ENCODE peak calls at places on chromosomes 3 and 15, in ten cellular contexts. S, I, U, P, H, O, Q, F, N and J are unnamed samples.

GRCh38 chr3:40387001-40387894 is at the start of gene ENTPD3:
- DNase-seq in N (peak), P (no peak), I (no peak), F (no peak), U (peak), H (no peak), S (peak), Q (no peak), O (no peak), J (no peak)

GRCh38 chr15:75684648-75685047 is 28.0 kb downstream of the CSPG4 start:
- DNase-seq in U (no peak), H (no peak), N (no peak), Q (no peak), F (no peak), S (no peak), P (peak), O (no peak), I (no peak), J (no peak)

GRCh38 chr3:119428538-119428937 is 34.9 kb downstream of the TMEM39A start:
- DNase-seq in F (no peak), N (no peak), S (no peak), Q (no peak), P (no peak), O (no peak), I (no peak), H (no peak), U (no peak), J (no peak)

GRCh38 chr15:68213991-68214837 is 9.1 kb upstream of the CALML4 start:
- DNase-seq in U (no peak), Q (no peak), N (no peak), P (no peak), H (no peak), F (no peak), O (no peak), S (no peak), I (no peak), J (no peak)

GRCh38 chr3:171461087-171461917 is 1.1 kb upstream of the TNIK start:
- DNase-seq in S (peak), N (peak), H (no peak), O (no peak), F (no peak), Q (peak), P (peak), U (peak), I (peak), J (no peak)

GRCh38 chr15:52247032-52247431 is 48.6 kb downstream of the MYO5C start:
- DNase-seq in U (no peak), P (peak), H (no peak), Q (no peak), F (peak), O (no peak), N (no peak), I (peak), S (no peak), J (no peak)

GRCh38 chr3:126567696-126568438 is 9.1 kb upstream of the C3orf22 start:
- DNase-seq in S (no peak), N (no peak), U (no peak), H (no peak), I (peak), Q (no peak), P (no peak), O (no peak), F (no peak), J (no peak)

GRCh38 chr3:117036259-117036799 is 326.8 kb downstream of the TUSC7 start:
- DNase-seq in H (peak), O (no peak), S (no peak), F (peak), U (no peak), I (peak), P (no peak), Q (no peak), N (no peak), J (no peak)

GRCh38 chr3:183149915-183150825 is 12.4 kb downstream of the LAMP3 start:
- DNase-seq in P (no peak), N (no peak), O (no peak), U (no peak), H (no peak), Q (no peak), S (no peak), I (peak), F (no peak), J (no peak)

GRCh38 chr3:129330413-129330812 is 51.7 kb downstream of the HMCES start:
- DNase-seq in N (no peak), O (no peak), P (no peak), Q (no peak), S (no peak), I (no peak), F (no peak), H (no peak), U (no peak), J (no peak)

GRCh38 chr15:53218996-53219580 is 429.0 kb upstream of the ONECUT1 start:
- DNase-seq in U (no peak), S (no peak), O (no peak), P (no peak), I (no peak), H (no peak), Q (no peak), N (no peak), F (no peak), J (no peak)

GRCh38 chr3:141050913-141051632 is at the start of gene SPSB4:
- DNase-seq in U (no peak), N (no peak), F (peak), Q (no peak), P (no peak), O (no peak), S (no peak), H (no peak), I (peak), J (no peak)

GRCh38 chr15:93110502-93111040 is 21.6 kb upstream of the RGMA start:
- DNase-seq in F (no peak), S (no peak), Q (no peak), U (no peak), H (no peak), P (no peak), O (no peak), I (no peak), N (no peak), J (no peak)

GRCh38 chr3:161915283-161915682 is 418.7 kb downstream of the OTOL1 start:
- DNase-seq in N (no peak), U (no peak), I (no peak), F (no peak), S (no peak), Q (no peak), H (no peak), P (no peak), O (no peak), J (peak)

GRCh38 chr15:66757521-66757920 is 55.5 kb downstream of the SMAD6 start:
- DNase-seq in Q (no peak), F (no peak), U (no peak), N (no peak), S (no peak), I (no peak), O (no peak), P (no peak), H (no peak), J (no peak)

GRCh38 chr3:132421832-132422231 is 4.5 kb downstream of the DNAJC13 start:
- DNase-seq in U (no peak), F (no peak), S (no peak), O (no peak), P (peak), I (peak), H (no peak), Q (no peak), N (no peak), J (no peak)

GRCh38 chr3:195859061-195859845 is 47.5 kb upstream of the MUC4 start:
- DNase-seq in O (peak), P (no peak), N (peak), F (peak), S (peak), I (peak), U (peak), H (peak), Q (peak), J (peak)

GRCh38 chr3:94162700-94163099 is 99.8 kb downstream of the NSUN3 start:
- DNase-seq in P (peak), H (no peak), N (no peak), I (peak), Q (no peak), F (no peak), O (no peak), S (no peak), U (no peak), J (no peak)

GRCh38 chr3:133492159-133492860 is 81.2 kb upstream of the CDV3 start:
- DNase-seq in I (no peak), U (no peak), O (no peak), P (no peak), N (no peak), H (no peak), Q (no peak), S (no peak), F (no peak), J (no peak)

GRCh38 chr3:193909387-193909786 is 226.6 kb upstream of the HES1 start:
- DNase-seq in U (no peak), I (no peak), Q (no peak), S (no peak), H (no peak), O (no peak), P (no peak), N (no peak), F (no peak), J (no peak)

GRCh38 chr15:78177447-78177873 is 28.3 kb downstream of the IDH3A start:
- DNase-seq in S (peak), H (no peak), U (no peak), P (no peak), F (no peak), O (no peak), Q (peak), I (peak), N (peak), J (no peak)

GRCh38 chr15:74383695-74384565 is 16.5 kb upstream of the CYP11A1 start:
- DNase-seq in Q (no peak), I (peak), N (no peak), S (no peak), H (no peak), U (no peak), F (no peak), P (peak), O (no peak), J (no peak)

GRCh38 chr15:60428935-60429334 is 31.1 kb upstream of the ANXA2 start:
- DNase-seq in P (no peak), U (no peak), N (no peak), Q (no peak), I (no peak), O (no peak), S (no peak), F (no peak), H (no peak), J (no peak)

GRCh38 chr3:141945726-141946125 is 69.3 kb downstream of the ATP1B3 start:
- DNase-seq in O (no peak), H (no peak), U (no peak), P (no peak), N (no peak), I (no peak), Q (no peak), S (no peak), F (no peak), J (no peak)

GRCh38 chr15:52191207-52191606 is at the start of gene GNB5:
- DNase-seq in I (no peak), O (no peak), S (no peak), P (no peak), Q (no peak), N (no peak), U (no peak), F (no peak), H (no peak), J (no peak)

GRCh38 chr3:14532691-14533456 is 7.3 kb downstream of the GRIP2 start:
- DNase-seq in N (no peak), P (no peak), O (no peak), F (no peak), Q (no peak), U (no peak), I (peak), H (peak), S (no peak), J (no peak)

GRCh38 chr15:49199666-49200065 is 29.6 kb downstream of the GALK2 start:
- DNase-seq in U (no peak), H (no peak), N (no peak), S (no peak), F (peak), O (no peak), Q (no peak), P (no peak), I (no peak), J (no peak)

GRCh38 chr3:45927881-45928280 is 15.4 kb upstream of the CXCR6 start:
- DNase-seq in H (no peak), F (peak), U (no peak), P (no peak), S (no peak), O (no peak), Q (no peak), I (peak), N (no peak), J (no peak)

GRCh38 chr3:184679056-184679502 is 32.8 kb downstream of the MAGEF1 start:
- DNase-seq in Q (no peak), U (no peak), O (no peak), I (no peak), H (no peak), N (no peak), F (no peak), P (no peak), S (no peak), J (no peak)

GRCh38 chr3:73353661-73354217 is 271.0 kb downstream of the PDZRN3 start:
- DNase-seq in F (no peak), S (no peak), I (no peak), Q (no peak), P (no peak), O (no peak), U (no peak), N (no peak), H (no peak), J (no peak)